ENCODE peak calls at places on chromosomes 1 and 21, in five cellular contexts. C is HFF-Myc, J is body of pancreas, L is IMR-90, B is hepatocyte. Z is an unnamed sample.

GRCh38 chr1:36391271-36391670 is 5.5 kb upstream of the STK40 start:
- DNase-seq in L (no peak), C (no peak), J (no peak), B (no peak), Z (no peak)

GRCh38 chr1:163296504-163296903 is 25.2 kb upstream of the NUF2 start:
- DNase-seq in J (no peak), L (no peak), C (no peak), B (no peak), Z (no peak)

GRCh38 chr1:118049981-118050380 is 120.4 kb downstream of the WDR3 start:
- DNase-seq in J (no peak), C (no peak), L (no peak), B (peak; percentile 19), Z (no peak)

GRCh38 chr21:35102488-35103407 is 53.6 kb upstream of the RUNX1 start:
- DNase-seq in B (no peak), L (peak; percentile 33), C (no peak), J (no peak), Z (no peak)

GRCh38 chr21:46088189-46088588 is 9.7 kb upstream of the COL6A2 start:
- DNase-seq in L (no peak), C (no peak), J (no peak), B (no peak), Z (no peak)

GRCh38 chr1:9615316-9616063 is 26.8 kb downstream of the TMEM201 start:
- DNase-seq in J (peak; percentile 46), C (peak; percentile 24), B (peak; percentile 55), L (peak; percentile 43), Z (no peak)

GRCh38 chr1:2163205-2163604 is 31.4 kb downstream of the FAAP20 start:
- DNase-seq in L (no peak), C (no peak), B (no peak), J (no peak), Z (no peak)

GRCh38 chr1:7549693-7550161 is 221.4 kb upstream of the VAMP3 start:
- DNase-seq in J (no peak), C (no peak), L (peak; percentile 35), B (no peak), Z (no peak)

GRCh38 chr1:31111290-31111951 is 45.9 kb upstream of the PUM1 start:
- DNase-seq in B (peak; percentile 67), C (no peak), J (peak; percentile 45), L (peak; percentile 34), Z (no peak)

GRCh38 chr1:32104127-32104526 is 3.7 kb upstream of the KPNA6 start:
- DNase-seq in J (no peak), B (peak; percentile 46), C (no peak), L (no peak), Z (no peak)

GRCh38 chr1:16372535-16373340 is 5.7 kb downstream of the SZRD1 start:
- DNase-seq in J (no peak), L (peak; percentile 62), B (no peak), C (no peak), Z (no peak)

GRCh38 chr1:238177351-238177750 is 286.6 kb upstream of the ZP4 start:
- DNase-seq in C (no peak), B (no peak), L (no peak), J (no peak), Z (no peak)

GRCh38 chr21:41965045-41965444 is 11.2 kb upstream of the C2CD2 start:
- DNase-seq in B (no peak), J (no peak), L (no peak), C (no peak), Z (no peak)

GRCh38 chr1:229229721-229230135 is 41.2 kb upstream of the RAB4A start:
- DNase-seq in C (no peak), L (no peak), J (peak; percentile 62), B (peak; percentile 27), Z (no peak)

GRCh38 chr1:59900640-59901039 is 25.9 kb downstream of the CYP2J2 start:
- DNase-seq in L (no peak), C (no peak), B (no peak), J (no peak), Z (no peak)

GRCh38 chr1:16903054-16903453 is 7.3 kb downstream of the RNU1-2 start:
- DNase-seq in J (no peak), B (peak; percentile 50), C (no peak), L (peak; percentile 71), Z (no peak)

GRCh38 chr1:99004270-99005141 is at the start of gene PLPPR5:
- DNase-seq in B (peak; percentile 42), J (peak; percentile 12), L (peak; percentile 19), C (no peak), Z (peak; percentile 45)

GRCh38 chr1:31746687-31747086 is 17.5 kb downstream of the ADGRB2 start:
- DNase-seq in L (no peak), B (no peak), C (no peak), J (no peak), Z (no peak)

GRCh38 chr1:38440402-38440801 is 393.8 kb upstream of the POU3F1 start:
- DNase-seq in B (no peak), J (no peak), C (no peak), L (no peak), Z (no peak)

GRCh38 chr1:41492341-41492848 is 7.9 kb upstream of the EDN2 start:
- DNase-seq in J (no peak), C (no peak), L (no peak), B (no peak), Z (no peak)

GRCh38 chr1:55375617-55376258 is 160.6 kb upstream of the USP24 start:
- DNase-seq in L (peak; percentile 47), B (peak; percentile 72), J (peak; percentile 44), C (peak; percentile 39), Z (peak; percentile 23)

GRCh38 chr1:102593276-102593675 is 515.0 kb downstream of the COL11A1 start:
- DNase-seq in B (no peak), C (no peak), J (no peak), L (no peak), Z (no peak)

GRCh38 chr21:32733356-32733755 is 5.5 kb upstream of the SYNJ1 start:
- DNase-seq in L (no peak), B (no peak), C (no peak), J (no peak), Z (no peak)

GRCh38 chr1:160083968-160084770 is 2.8 kb downstream of the KCNJ9 start:
- DNase-seq in J (peak; percentile 89), L (no peak), C (no peak), B (peak; percentile 87), Z (peak; percentile 82)

GRCh38 chr1:236802264-236802663 is 7.2 kb downstream of the MTR start:
- DNase-seq in J (no peak), C (no peak), L (no peak), B (no peak), Z (no peak)

GRCh38 chr1:12001996-12002493 is 17.3 kb upstream of the MIIP start:
- DNase-seq in B (no peak), C (no peak), J (no peak), L (no peak), Z (no peak)

DNA sequence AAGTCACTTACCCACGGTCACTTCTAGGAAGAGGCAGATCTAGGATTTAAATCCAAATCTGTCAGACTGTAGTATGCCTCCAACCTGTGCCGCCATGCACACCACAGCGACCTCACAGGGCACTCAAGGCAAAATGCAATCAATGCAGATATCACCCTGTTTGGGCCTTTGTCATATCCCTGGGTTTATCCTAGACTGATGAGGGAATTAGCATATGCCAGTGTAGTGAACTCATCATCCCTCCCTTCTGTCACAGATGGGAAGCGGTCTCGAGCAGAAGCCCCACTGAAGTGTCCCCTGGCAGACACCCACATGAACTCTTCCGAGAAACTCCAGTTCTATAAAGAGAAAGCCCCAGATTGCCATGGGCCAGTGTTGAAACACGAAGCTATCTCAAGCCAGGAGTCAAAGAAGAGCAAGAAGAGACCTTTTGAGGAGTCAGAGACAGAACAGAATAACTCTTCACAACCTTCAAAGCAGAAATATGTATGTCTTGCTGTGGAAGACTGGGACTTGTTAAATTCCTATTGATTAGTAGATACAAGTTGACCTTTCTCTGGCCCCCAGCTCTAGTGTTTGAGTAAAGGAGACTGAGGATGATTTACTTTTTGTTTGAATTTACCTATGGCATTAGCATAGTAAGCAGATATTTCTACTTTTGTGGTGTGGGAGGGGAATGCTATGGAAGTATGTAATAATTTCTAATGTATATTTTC is 21.4 kb downstream of the LRRC42 start:
- DNase-seq in L (no peak), J (no peak), B (no peak), C (no peak), Z (no peak)
- TF ChIP-seq CTCF in L (no peak), J (no peak), B (no peak), C (no peak), Z (peak; percentile 24)

GRCh38 chr1:25944986-25945385 is 38.8 kb upstream of the STMN1 start:
- DNase-seq in J (no peak), B (peak; percentile 48), C (no peak), L (peak; percentile 55), Z (no peak)
- TF ChIP-seq CTCF in J (no peak), B (no peak), C (no peak), L (no peak), Z (no peak)

GRCh38 chr1:29235955-29236742 is at the start of gene PTPRU:
- DNase-seq in L (peak; percentile 58), B (peak; percentile 95), J (peak; percentile 87), C (no peak), Z (peak; percentile 89)
- TF ChIP-seq CTCF in L (peak; percentile 97), B (peak; percentile 62), J (peak; percentile 99), C (peak; percentile 28), Z (peak; percentile 90)

GRCh38 chr1:22350171-22350961 is 101.3 kb upstream of the ZBTB40 start:
- DNase-seq in B (no peak), L (no peak), C (no peak), J (no peak), Z (no peak)

GRCh38 chr1:22351757-22352080 is 99.9 kb upstream of the ZBTB40 start:
- DNase-seq in C (no peak), B (no peak), L (no peak), J (no peak), Z (no peak)

GRCh38 chr1:22350987-22351756 is 100.5 kb upstream of the ZBTB40 start:
- DNase-seq in J (no peak), C (no peak), L (no peak), B (no peak), Z (no peak)

GRCh38 chr1:22349302-22350043 is 102.2 kb upstream of the ZBTB40 start:
- DNase-seq in B (no peak), J (no peak), L (no peak), C (no peak), Z (no peak)

DNA sequence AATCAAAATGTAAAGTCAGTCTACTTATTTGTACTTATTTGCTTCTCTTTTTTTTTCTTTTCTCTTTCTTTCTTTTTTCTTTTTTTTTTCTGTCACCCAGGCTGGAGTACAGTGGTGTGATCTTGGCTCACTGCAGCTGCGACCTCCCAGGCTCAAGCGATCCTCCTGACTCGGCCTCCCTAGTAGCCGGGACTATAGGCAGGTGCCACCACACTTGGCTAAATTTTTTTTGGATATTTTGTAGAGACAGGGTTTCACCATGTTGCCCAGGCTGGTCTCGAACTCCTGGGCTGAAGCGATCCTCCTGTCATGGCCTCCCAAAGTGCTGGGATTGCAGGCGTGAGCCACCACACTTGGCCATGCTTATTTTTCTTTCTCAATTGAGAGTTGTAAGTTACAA is 98.8 kb upstream of the ZBTB40 start:
- DNase-seq in C (no peak), L (no peak), J (no peak), B (no peak), Z (no peak)
- TF ChIP-seq CTCF in C (no peak), L (no peak), J (no peak), B (no peak), Z (no peak)

Z was measured in progenitor cell of endocrine pancreas.